ENCODE peak calls at places on chromosomes 7 and 10, in five cellular contexts. One of them, this sample, is unnamed.
A peak's percentile ranks its signal among the peaks of the same experiment; 100 is the strongest.

GRCh38 chr10:85620807-85621206 is 745.8 kb downstream of the GRID1 start:
- DNase-seq in IMR-90: no peak
- DNase-seq in neural progenitor cell: no peak
- DNase-seq in SK-N-SH: no peak
- DNase-seq in GM23248: no peak
- DNase-seq in this sample: no peak

GRCh38 chr7:96685353-96685752 is 24.3 kb downstream of the SEM1 start:
- DNase-seq in IMR-90: no peak
- DNase-seq in neural progenitor cell: no peak
- DNase-seq in SK-N-SH: no peak
- DNase-seq in GM23248: no peak
- DNase-seq in this sample: no peak

GRCh38 chr10:58435297-58435696 is 50.1 kb downstream of the TFAM start:
- DNase-seq in IMR-90: peak; percentile 99
- DNase-seq in neural progenitor cell: no peak
- DNase-seq in SK-N-SH: no peak
- DNase-seq in GM23248: peak; percentile 99
- DNase-seq in this sample: peak; percentile 98

GRCh38 chr10:100186813-100187212 is 984 bp upstream of the ERLIN1 start:
- DNase-seq in IMR-90: no peak
- DNase-seq in neural progenitor cell: peak; percentile 20
- DNase-seq in SK-N-SH: peak; percentile 17
- DNase-seq in GM23248: peak; percentile 19
- DNase-seq in this sample: peak; percentile 11

GRCh38 chr10:5493698-5494097 is 5.7 kb downstream of the CALML5 start:
- DNase-seq in IMR-90: no peak
- DNase-seq in neural progenitor cell: no peak
- DNase-seq in SK-N-SH: no peak
- DNase-seq in GM23248: no peak
- DNase-seq in this sample: peak; percentile 43

GRCh38 chr10:130439796-130440195 is 303.6 kb downstream of the GLRX3 start:
- DNase-seq in IMR-90: no peak
- DNase-seq in neural progenitor cell: no peak
- DNase-seq in SK-N-SH: no peak
- DNase-seq in GM23248: no peak
- DNase-seq in this sample: no peak

GRCh38 chr7:47640215-47640739 is 58.4 kb upstream of the TNS3 start:
- DNase-seq in IMR-90: no peak
- DNase-seq in neural progenitor cell: no peak
- DNase-seq in SK-N-SH: no peak
- DNase-seq in GM23248: no peak
- DNase-seq in this sample: no peak

GRCh38 chr10:27258838-27259532 is 18.4 kb upstream of the ACBD5 start:
- DNase-seq in IMR-90: no peak
- DNase-seq in neural progenitor cell: peak; percentile 70
- DNase-seq in SK-N-SH: peak; percentile 71
- DNase-seq in GM23248: peak; percentile 31
- DNase-seq in this sample: no peak

GRCh38 chr7:10779465-10780399 is 193.9 kb upstream of the PHF14 start:
- DNase-seq in IMR-90: no peak
- DNase-seq in neural progenitor cell: no peak
- DNase-seq in SK-N-SH: no peak
- DNase-seq in GM23248: no peak
- DNase-seq in this sample: no peak

GRCh38 chr7:117674617-117675016 is 194.8 kb downstream of the CFTR start:
- DNase-seq in IMR-90: no peak
- DNase-seq in neural progenitor cell: no peak
- DNase-seq in SK-N-SH: no peak
- DNase-seq in GM23248: no peak
- DNase-seq in this sample: no peak

GRCh38 chr10:110400173-110400947 is 95.6 kb upstream of the SMNDC1 start:
- DNase-seq in IMR-90: peak; percentile 63
- DNase-seq in neural progenitor cell: no peak
- DNase-seq in SK-N-SH: no peak
- DNase-seq in GM23248: no peak
- DNase-seq in this sample: peak; percentile 9

GRCh38 chr10:89207181-89207800 is at the start of gene CH25H:
- DNase-seq in IMR-90: peak; percentile 74
- DNase-seq in neural progenitor cell: peak; percentile 81
- DNase-seq in SK-N-SH: peak; percentile 72
- DNase-seq in GM23248: peak; percentile 96
- DNase-seq in this sample: peak; percentile 14
- H3K9ac ChIP-seq in IMR-90: peak within 1 kb of the TSS; percentile 37
- H3K9ac ChIP-seq in neural progenitor cell: no peak within 1 kb of the TSS
- H3K9ac ChIP-seq in SK-N-SH: peak within 1 kb of the TSS; percentile 5
- H3K9ac ChIP-seq in GM23248: peak within 1 kb of the TSS; percentile 67
- H3K9ac ChIP-seq in this sample: no peak within 1 kb of the TSS

DNA sequence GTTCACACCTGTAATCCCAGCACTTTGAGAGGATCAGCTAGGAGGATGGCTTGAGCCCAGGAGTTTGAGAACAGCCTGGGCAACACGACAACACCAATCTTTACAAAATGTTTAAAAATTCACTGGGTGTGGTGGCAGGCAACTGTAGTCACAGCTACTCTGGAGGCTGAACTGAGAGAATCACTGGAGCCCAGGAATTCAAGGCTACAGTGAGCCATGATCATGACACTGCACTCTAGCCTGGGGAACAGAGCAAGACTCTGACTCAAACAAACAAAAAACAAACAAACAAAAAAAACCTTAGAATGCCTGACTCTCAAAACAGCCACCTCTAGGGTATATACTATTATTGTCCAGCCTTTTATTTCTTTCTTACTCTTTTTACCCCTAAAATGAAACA is 56.5 kb upstream of the PAPSS2 start:
- DNase-seq in IMR-90: no peak
- DNase-seq in neural progenitor cell: no peak
- DNase-seq in SK-N-SH: no peak
- DNase-seq in GM23248: peak; percentile 52
- DNase-seq in this sample: no peak
- H2AFZ ChIP-seq in IMR-90: no peak overlapping the region
- H2AFZ ChIP-seq in neural progenitor cell: no peak overlapping the region
- H2AFZ ChIP-seq in SK-N-SH: no peak overlapping the region
- H2AFZ ChIP-seq in GM23248: peak overlapping the region; percentile 7
- H2AFZ ChIP-seq in this sample: no peak overlapping the region

GRCh38 chr7:43584200-43584586 is 1.3 kb downstream of the STK17A start:
- DNase-seq in IMR-90: peak; percentile 71
- DNase-seq in neural progenitor cell: peak; percentile 22
- DNase-seq in SK-N-SH: no peak
- DNase-seq in GM23248: peak; percentile 88
- DNase-seq in this sample: peak; percentile 61

GRCh38 chr7:43586251-43586900 is 3.5 kb downstream of the STK17A start:
- DNase-seq in IMR-90: peak; percentile 49
- DNase-seq in neural progenitor cell: no peak
- DNase-seq in SK-N-SH: no peak
- DNase-seq in GM23248: peak; percentile 54
- DNase-seq in this sample: peak; percentile 86

GRCh38 chr7:43582503-43583423 is at the start of gene STK17A:
- DNase-seq in IMR-90: peak; percentile 85
- DNase-seq in neural progenitor cell: peak; percentile 95
- DNase-seq in SK-N-SH: peak; percentile 99
- DNase-seq in GM23248: peak; percentile 95
- DNase-seq in this sample: peak; percentile 92

GRCh38 chr7:43583424-43584199 is 704 bp downstream of the STK17A start:
- DNase-seq in IMR-90: peak; percentile 46
- DNase-seq in neural progenitor cell: peak; percentile 77
- DNase-seq in SK-N-SH: peak; percentile 76
- DNase-seq in GM23248: peak; percentile 75
- DNase-seq in this sample: peak; percentile 50

GRCh38 chr7:43585521-43585920 is 2.6 kb downstream of the STK17A start:
- DNase-seq in IMR-90: peak; percentile 78
- DNase-seq in neural progenitor cell: no peak
- DNase-seq in SK-N-SH: no peak
- DNase-seq in GM23248: peak; percentile 83
- DNase-seq in this sample: peak; percentile 37
- H3K9ac ChIP-seq in IMR-90: peak overlapping the region; percentile 22
- H3K9ac ChIP-seq in neural progenitor cell: no peak overlapping the region
- H3K9ac ChIP-seq in SK-N-SH: peak overlapping the region; percentile 90
- H3K9ac ChIP-seq in GM23248: peak overlapping the region; percentile 97
- H3K9ac ChIP-seq in this sample: peak overlapping the region; percentile 90

GRCh38 chr7:7869036-7869435 is 99.6 kb upstream of the GLCCI1 start:
- DNase-seq in IMR-90: no peak
- DNase-seq in neural progenitor cell: no peak
- DNase-seq in SK-N-SH: peak; percentile 42
- DNase-seq in GM23248: no peak
- DNase-seq in this sample: no peak

GRCh38 chr7:7867835-7868234 is 100.8 kb upstream of the GLCCI1 start:
- DNase-seq in IMR-90: no peak
- DNase-seq in neural progenitor cell: no peak
- DNase-seq in SK-N-SH: no peak
- DNase-seq in GM23248: no peak
- DNase-seq in this sample: no peak

GRCh38 chr7:7870590-7870989 is 98.0 kb upstream of the GLCCI1 start:
- DNase-seq in IMR-90: no peak
- DNase-seq in neural progenitor cell: no peak
- DNase-seq in SK-N-SH: no peak
- DNase-seq in GM23248: no peak
- DNase-seq in this sample: no peak

GRCh38 chr7:7862393-7862792 is 106.2 kb upstream of the GLCCI1 start:
- DNase-seq in IMR-90: peak; percentile 17
- DNase-seq in neural progenitor cell: no peak
- DNase-seq in SK-N-SH: no peak
- DNase-seq in GM23248: no peak
- DNase-seq in this sample: peak; percentile 7

DNA sequence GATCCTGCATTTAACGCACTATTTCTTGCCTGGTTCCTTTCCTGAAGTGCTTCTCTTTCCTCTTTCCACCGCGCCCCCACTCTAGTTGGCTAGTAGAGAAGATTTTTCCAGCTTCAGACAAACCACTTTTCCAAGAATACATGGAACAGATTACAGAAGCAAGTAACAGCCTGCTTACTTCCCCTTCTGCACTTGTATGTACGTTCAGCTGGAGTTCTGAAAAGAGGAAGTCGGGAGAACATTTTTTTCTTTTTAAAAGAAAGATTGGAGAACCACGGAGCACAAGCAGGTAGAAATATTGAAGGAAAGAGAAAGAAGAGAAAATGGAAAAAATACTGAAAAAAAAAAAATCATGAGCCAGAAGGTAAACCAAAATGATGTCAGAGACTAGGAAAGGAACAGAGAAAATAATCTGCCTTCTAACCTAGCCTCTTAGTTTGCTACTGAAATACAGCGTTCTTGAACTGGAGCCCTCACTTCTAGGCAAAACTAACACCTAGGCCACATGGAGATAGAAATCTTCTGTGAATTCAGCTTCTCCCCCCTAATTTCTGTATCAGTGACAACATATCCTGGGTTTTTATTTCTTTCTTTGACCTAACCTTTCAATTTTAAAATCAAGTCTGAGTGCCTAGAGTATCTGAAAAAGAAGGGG is 100.2 kb upstream of the GLCCI1 start:
- DNase-seq in IMR-90: no peak
- DNase-seq in neural progenitor cell: no peak
- DNase-seq in SK-N-SH: no peak
- DNase-seq in GM23248: no peak
- DNase-seq in this sample: no peak
- H2AFZ ChIP-seq in IMR-90: no peak overlapping the region
- H2AFZ ChIP-seq in neural progenitor cell: no peak overlapping the region
- H2AFZ ChIP-seq in SK-N-SH: no peak overlapping the region
- H2AFZ ChIP-seq in GM23248: no peak overlapping the region
- H2AFZ ChIP-seq in this sample: no peak overlapping the region

DNA sequence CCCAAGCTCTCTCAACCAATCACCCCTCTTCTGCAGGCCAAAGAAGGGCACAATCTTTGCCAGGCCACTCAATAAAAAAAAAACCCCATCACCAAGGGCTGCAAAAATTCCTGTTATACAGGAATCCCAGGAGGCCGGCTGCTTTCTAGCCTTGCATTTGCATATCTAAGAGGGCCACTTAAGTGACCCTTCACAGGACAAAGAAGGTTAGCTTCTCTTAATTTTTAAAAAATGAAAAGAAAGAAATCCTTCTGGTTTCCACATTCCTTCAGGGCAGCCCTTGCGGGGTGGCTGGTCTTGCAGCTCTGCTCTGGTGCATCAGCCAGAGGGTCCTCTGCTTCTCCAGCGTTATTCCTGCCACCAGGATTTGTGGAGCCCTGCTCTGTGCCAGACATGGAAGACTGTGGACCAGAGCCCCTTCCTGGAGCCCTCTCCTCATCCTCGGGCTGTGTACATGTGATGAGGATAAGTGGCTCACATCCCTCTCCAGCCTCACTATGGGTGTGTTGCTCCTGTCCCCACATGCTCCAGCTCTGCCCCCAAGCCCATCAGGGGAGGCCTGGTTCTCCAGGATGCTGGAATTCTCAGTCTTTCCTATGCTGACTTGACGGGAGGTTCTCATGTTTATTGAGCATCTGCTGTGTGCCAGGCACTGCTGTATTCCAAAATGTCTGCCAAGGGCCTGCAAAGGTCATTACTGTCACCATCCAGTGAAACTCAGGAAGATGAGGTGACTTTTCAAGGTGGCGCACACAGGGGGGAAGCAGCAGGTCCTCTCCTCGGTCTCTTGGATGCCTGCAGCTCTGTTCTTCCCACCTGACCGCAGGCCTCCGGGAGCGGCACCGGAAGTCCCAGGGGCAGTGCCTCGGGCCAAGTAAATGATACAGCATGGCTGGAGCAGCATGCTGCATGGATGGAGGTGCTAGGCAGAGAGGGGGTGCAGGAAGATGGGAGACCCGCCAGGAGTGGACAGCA is 67.7 kb downstream of the ARHGAP22 start:
- DNase-seq in IMR-90: no peak
- DNase-seq in neural progenitor cell: no peak
- DNase-seq in SK-N-SH: no peak
- DNase-seq in GM23248: no peak
- DNase-seq in this sample: no peak
- H3K9ac ChIP-seq in IMR-90: no peak overlapping the region
- H3K9ac ChIP-seq in neural progenitor cell: no peak overlapping the region
- H3K9ac ChIP-seq in SK-N-SH: no peak overlapping the region
- H3K9ac ChIP-seq in GM23248: no peak overlapping the region
- H3K9ac ChIP-seq in this sample: no peak overlapping the region

DNA sequence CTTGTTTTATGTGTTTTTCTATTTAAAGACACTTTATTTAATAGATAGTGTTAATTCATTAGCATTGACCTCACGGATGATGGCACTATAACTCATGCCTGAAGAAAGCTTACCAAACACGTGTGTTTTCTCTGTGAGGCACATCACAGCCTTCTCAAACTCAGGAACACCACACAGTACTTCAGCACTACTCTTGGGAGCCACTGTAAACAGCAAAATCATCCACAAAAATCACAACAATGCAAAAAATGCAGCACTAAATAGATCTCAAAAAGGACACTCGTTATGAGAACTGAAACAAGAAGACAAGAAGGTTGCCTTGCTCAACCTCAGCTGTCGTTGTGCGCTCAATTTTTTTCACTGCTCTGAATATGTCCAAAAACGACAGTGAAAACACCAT is 12.0 kb upstream of the PARP12 start:
- DNase-seq in IMR-90: peak; percentile 32
- DNase-seq in neural progenitor cell: no peak
- DNase-seq in SK-N-SH: no peak
- DNase-seq in GM23248: no peak
- DNase-seq in this sample: no peak
- H2AFZ ChIP-seq in IMR-90: no peak overlapping the region
- H2AFZ ChIP-seq in neural progenitor cell: no peak overlapping the region
- H2AFZ ChIP-seq in SK-N-SH: no peak overlapping the region
- H2AFZ ChIP-seq in GM23248: no peak overlapping the region
- H2AFZ ChIP-seq in this sample: no peak overlapping the region

GRCh38 chr10:72322280-72323058 is 32.2 kb downstream of the DNAJB12 start:
- DNase-seq in IMR-90: no peak
- DNase-seq in neural progenitor cell: no peak
- DNase-seq in SK-N-SH: no peak
- DNase-seq in GM23248: no peak
- DNase-seq in this sample: no peak
- H3K9ac ChIP-seq in IMR-90: no peak overlapping the region
- H3K9ac ChIP-seq in neural progenitor cell: no peak overlapping the region
- H3K9ac ChIP-seq in SK-N-SH: no peak overlapping the region
- H3K9ac ChIP-seq in GM23248: no peak overlapping the region
- H3K9ac ChIP-seq in this sample: no peak overlapping the region

GRCh38 chr7:100882201-100882600 is 7.3 kb downstream of the SRRT start:
- DNase-seq in IMR-90: no peak
- DNase-seq in neural progenitor cell: no peak
- DNase-seq in SK-N-SH: peak; percentile 30
- DNase-seq in GM23248: no peak
- DNase-seq in this sample: no peak
- H2AFZ ChIP-seq in IMR-90: no peak overlapping the region
- H2AFZ ChIP-seq in neural progenitor cell: no peak overlapping the region
- H2AFZ ChIP-seq in SK-N-SH: no peak overlapping the region
- H2AFZ ChIP-seq in GM23248: no peak overlapping the region
- H2AFZ ChIP-seq in this sample: no peak overlapping the region